ENCODE peak calls at places on chromosomes 4 and X, in ten cellular contexts. S is ovary, N is AG09309, C is GM12865, Q is GM06990, F is endothelial cell of umbilical vein, M is HCT116, W is dorsolateral prefrontal cortex, T is heart left ventricle, E is choroid plexus epithelial cell. V is an unnamed sample.
A peak's percentile ranks its signal among the peaks of the same experiment; 100 is the strongest.

GRCh38 chr4:187084696-187085095 is 361.0 kb upstream of the FAT1 start:
- DNase-seq in F (no peak), Q (no peak), S (no peak), N (no peak), C (no peak), W (no peak), M (no peak), T (no peak), E (peak; percentile 3), V (no peak)

GRCh38 chr4:33959519-33959918 is 2284.8 kb downstream of the ARAP2 start:
- DNase-seq in E (peak; percentile 26), Q (no peak), M (no peak), W (no peak), S (no peak), C (no peak), N (no peak), F (no peak), T (no peak), V (peak; percentile 25)

GRCh38 chr4:105246712-105247111 is 100.0 kb downstream of the TET2 start:
- DNase-seq in W (no peak), S (no peak), F (no peak), T (no peak), Q (no peak), E (peak; percentile 82), N (peak; percentile 57), M (no peak), C (no peak), V (peak; percentile 16)

GRCh38 chr4:67236793-67237192 is 308.5 kb downstream of the CENPC start:
- DNase-seq in Q (no peak), T (no peak), S (no peak), M (no peak), C (no peak), W (no peak), E (no peak), N (no peak), F (no peak), V (no peak)

GRCh38 chr4:19187104-19187503 is 1064.6 kb upstream of the SLIT2 start:
- DNase-seq in S (no peak), F (peak; percentile 3), Q (no peak), M (no peak), C (no peak), W (no peak), T (no peak), E (peak; percentile 76), N (no peak), V (no peak)

GRCh38 chr4:13705521-13706035 is 78.1 kb upstream of the BOD1L1 start:
- DNase-seq in E (no peak), N (no peak), F (peak; percentile 1), W (peak; percentile 45), T (peak; percentile 78), Q (no peak), S (no peak), C (no peak), M (no peak), V (no peak)

GRCh38 chr4:155667538-155668511 is 1.2 kb downstream of the GUCY1A1 start:
- DNase-seq in C (peak; percentile 77), M (no peak), E (peak; percentile 53), F (peak; percentile 66), S (no peak), N (no peak), Q (peak; percentile 71), T (peak; percentile 53), W (no peak), V (no peak)

GRCh38 chrX:54529166-54529558 is 857 bp upstream of the GNL3L start:
- DNase-seq in F (no peak), E (no peak), W (no peak), N (no peak), Q (no peak), M (no peak), C (no peak), S (no peak), T (no peak), V (no peak)

GRCh38 chr4:55251352-55251751 is 94.7 kb upstream of the SRD5A3 start:
- DNase-seq in S (no peak), T (no peak), C (no peak), N (no peak), F (peak; percentile 35), M (no peak), W (no peak), E (peak; percentile 22), Q (no peak), V (no peak)

GRCh38 chr4:151446208-151446607 is 37.2 kb downstream of the FHIP1A start:
- DNase-seq in W (no peak), S (no peak), M (no peak), Q (no peak), F (no peak), N (no peak), E (no peak), T (no peak), C (no peak), V (no peak)

GRCh38 chrX:119201570-119201969 is 34.5 kb upstream of the PGRMC1 start:
- DNase-seq in N (no peak), W (no peak), Q (no peak), T (no peak), S (no peak), F (no peak), E (peak; percentile 6), C (no peak), M (no peak), V (no peak)

GRCh38 chr4:141898336-141898735 is 262.0 kb downstream of the IL15 start:
- DNase-seq in T (no peak), C (no peak), E (no peak), M (no peak), F (no peak), W (no peak), N (no peak), S (no peak), Q (no peak), V (no peak)

DNA sequence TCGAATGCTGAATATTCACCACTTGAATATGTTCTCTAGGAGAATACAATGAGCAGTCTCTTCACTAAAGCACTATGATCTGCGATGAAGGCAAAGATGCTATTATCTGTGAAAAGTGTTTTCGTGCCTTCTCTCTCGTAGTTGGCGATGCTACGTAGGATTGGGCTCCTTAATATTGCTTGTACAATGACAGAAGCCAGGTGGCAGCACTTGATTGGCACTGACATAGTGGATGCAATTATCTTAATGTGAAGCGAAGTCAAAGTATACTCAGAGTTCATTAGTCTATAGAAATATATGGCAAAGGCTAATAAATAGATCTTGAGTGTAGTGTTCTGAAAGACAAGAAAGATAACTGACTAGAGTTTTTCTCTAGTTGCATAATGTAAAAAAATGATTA is 1135.7 kb upstream of the AGA start:
- DNase-seq in N (no peak), Q (no peak), E (no peak), T (no peak), F (no peak), W (no peak), M (no peak), C (peak; percentile 1), S (no peak), V (no peak)
- TF ChIP-seq CTCF in N (no peak), Q (no peak), E (no peak), T (no peak), F (no peak), W (no peak), M (no peak), C (peak; percentile 21), S (no peak), V (no peak)

DNA sequence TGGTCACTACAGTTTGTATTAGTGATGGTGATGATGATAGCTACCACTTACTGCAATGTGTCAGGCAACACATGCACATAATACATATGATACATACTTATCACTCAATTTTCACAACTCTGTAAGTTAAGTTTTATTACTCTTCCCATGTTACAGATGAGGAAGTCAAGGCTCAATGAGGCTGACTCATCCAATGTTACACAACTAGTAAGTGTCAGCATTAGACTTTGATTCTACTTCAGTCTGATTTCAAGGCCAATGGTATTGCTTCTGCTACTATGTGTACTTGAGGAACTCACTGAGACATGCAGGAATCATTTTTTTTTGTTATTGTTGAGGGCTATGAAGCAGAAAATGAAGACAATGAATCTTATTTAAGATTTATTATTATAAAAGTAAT is 96.4 kb upstream of the TRPC5OS start:
- DNase-seq in N (no peak), W (no peak), F (no peak), E (peak; percentile 0), C (no peak), M (no peak), Q (no peak), S (no peak), T (no peak), V (no peak)
- H3K4me3 ChIP-seq in N (no peak overlapping the region), W (no peak overlapping the region), F (no peak overlapping the region), E (no peak overlapping the region), C (no peak overlapping the region), M (no peak overlapping the region), Q (no peak overlapping the region), S (no peak overlapping the region), T (no peak overlapping the region), V (no peak overlapping the region)

GRCh38 chr4:42366959-42367358 is 30.3 kb upstream of the SHISA3 start:
- DNase-seq in T (no peak), F (no peak), C (no peak), M (no peak), N (no peak), S (no peak), W (no peak), E (no peak), Q (no peak), V (no peak)

GRCh38 chr4:42369489-42369888 is 27.8 kb upstream of the SHISA3 start:
- DNase-seq in M (no peak), T (no peak), C (no peak), Q (no peak), F (no peak), W (no peak), N (no peak), S (no peak), E (no peak), V (no peak)

GRCh38 chr4:42371306-42372063 is 25.8 kb upstream of the SHISA3 start:
- DNase-seq in W (no peak), E (peak; percentile 70), F (peak; percentile 79), N (no peak), S (no peak), T (no peak), C (peak; percentile 75), Q (no peak), M (peak; percentile 33), V (peak; percentile 2)
- TF ChIP-seq CTCF in W (peak; percentile 63), E (peak; percentile 52), F (peak; percentile 41), N (no peak), S (no peak), T (peak; percentile 59), C (peak; percentile 53), Q (peak; percentile 47), M (peak; percentile 35), V (peak; percentile 18)

GRCh38 chr4:189087981-189088380 is 852.7 kb upstream of the FRG1 start:
- DNase-seq in E (no peak), Q (no peak), C (no peak), W (no peak), N (no peak), M (no peak), T (no peak), F (no peak), S (no peak), V (no peak)

GRCh38 chr4:189092596-189092995 is 848.1 kb upstream of the FRG1 start:
- DNase-seq in C (no peak), Q (no peak), W (no peak), S (no peak), N (no peak), F (no peak), T (no peak), M (no peak), E (peak; percentile 0), V (no peak)

GRCh38 chr4:189090174-189090814 is 850.4 kb upstream of the FRG1 start:
- DNase-seq in M (peak; percentile 19), C (no peak), E (peak; percentile 1), T (no peak), S (no peak), W (no peak), F (no peak), N (no peak), Q (no peak), V (no peak)

GRCh38 chr4:189084671-189085070 is 856.0 kb upstream of the FRG1 start:
- DNase-seq in M (peak; percentile 33), E (no peak), W (no peak), N (no peak), C (no peak), F (no peak), Q (no peak), S (no peak), T (no peak), V (no peak)

GRCh38 chr4:189088783-189089182 is 851.9 kb upstream of the FRG1 start:
- DNase-seq in S (no peak), E (no peak), F (no peak), N (no peak), Q (no peak), W (no peak), M (no peak), T (no peak), C (no peak), V (no peak)
- H3K4me3 ChIP-seq in S (no peak overlapping the region), E (no peak overlapping the region), F (no peak overlapping the region), N (no peak overlapping the region), Q (no peak overlapping the region), W (no peak overlapping the region), M (no peak overlapping the region), T (no peak overlapping the region), C (no peak overlapping the region), V (no peak overlapping the region)